ENCODE peak calls at places on chromosomes 2 and 18, in ten cellular contexts. One of them, this sample, is unnamed.

GRCh38 chr2:62306751-62307468 is 111.0 kb downstream of the B3GNT2 start:
- DNase-seq in HFF-Myc: no peak
- DNase-seq in uterus: no peak
- DNase-seq in left kidney: peak; percentile 65
- DNase-seq in HepG2: no peak
- DNase-seq in neuronal stem cell: no peak
- DNase-seq in HT-29: peak; percentile 86
- DNase-seq in GM13977: no peak
- DNase-seq in RPMI7951: peak; percentile 46
- DNase-seq in NCI-H82: peak; percentile 92
- DNase-seq in this sample: peak; percentile 56

GRCh38 chr2:108565778-108566375 is 31.6 kb downstream of the LIMS1 start:
- DNase-seq in HFF-Myc: no peak
- DNase-seq in uterus: no peak
- DNase-seq in left kidney: no peak
- DNase-seq in HepG2: no peak
- DNase-seq in neuronal stem cell: no peak
- DNase-seq in HT-29: no peak
- DNase-seq in GM13977: no peak
- DNase-seq in RPMI7951: no peak
- DNase-seq in NCI-H82: peak; percentile 76
- DNase-seq in this sample: no peak

GRCh38 chr2:37877457-37878315 is 47.4 kb upstream of the RMDN2 start:
- DNase-seq in HFF-Myc: peak; percentile 47
- DNase-seq in uterus: no peak
- DNase-seq in left kidney: peak; percentile 86
- DNase-seq in HepG2: peak; percentile 62
- DNase-seq in neuronal stem cell: peak; percentile 65
- DNase-seq in HT-29: peak; percentile 77
- DNase-seq in GM13977: peak; percentile 39
- DNase-seq in RPMI7951: peak; percentile 67
- DNase-seq in NCI-H82: peak; percentile 86
- DNase-seq in this sample: peak; percentile 71

GRCh38 chr2:239167766-239168444 is 232.9 kb downstream of the HDAC4 start:
- DNase-seq in HFF-Myc: no peak
- DNase-seq in uterus: no peak
- DNase-seq in left kidney: no peak
- DNase-seq in HepG2: no peak
- DNase-seq in neuronal stem cell: no peak
- DNase-seq in HT-29: no peak
- DNase-seq in GM13977: no peak
- DNase-seq in RPMI7951: no peak
- DNase-seq in NCI-H82: no peak
- DNase-seq in this sample: no peak

GRCh38 chr2:225599856-225600255 is 200.3 kb downstream of the NYAP2 start:
- DNase-seq in HFF-Myc: no peak
- DNase-seq in uterus: no peak
- DNase-seq in left kidney: no peak
- DNase-seq in HepG2: no peak
- DNase-seq in neuronal stem cell: no peak
- DNase-seq in HT-29: no peak
- DNase-seq in GM13977: no peak
- DNase-seq in RPMI7951: no peak
- DNase-seq in NCI-H82: no peak
- DNase-seq in this sample: no peak

GRCh38 chr2:206084870-206085741 is 868 bp downstream of the INO80D start:
- DNase-seq in HFF-Myc: no peak
- DNase-seq in uterus: peak; percentile 54
- DNase-seq in left kidney: peak; percentile 60
- DNase-seq in HepG2: no peak
- DNase-seq in neuronal stem cell: peak; percentile 33
- DNase-seq in HT-29: peak; percentile 16
- DNase-seq in GM13977: peak; percentile 45
- DNase-seq in RPMI7951: peak; percentile 31
- DNase-seq in NCI-H82: peak; percentile 55
- DNase-seq in this sample: peak; percentile 37

GRCh38 chr2:45904931-45905642 is 253.6 kb downstream of the PRKCE start:
- DNase-seq in HFF-Myc: no peak
- DNase-seq in uterus: no peak
- DNase-seq in left kidney: peak; percentile 38
- DNase-seq in HepG2: no peak
- DNase-seq in neuronal stem cell: no peak
- DNase-seq in HT-29: no peak
- DNase-seq in GM13977: no peak
- DNase-seq in RPMI7951: no peak
- DNase-seq in NCI-H82: peak; percentile 89
- DNase-seq in this sample: no peak

GRCh38 chr2:219684721-219685689 is 57.6 kb downstream of the SLC4A3 start:
- DNase-seq in HFF-Myc: no peak
- DNase-seq in uterus: peak; percentile 72
- DNase-seq in left kidney: peak; percentile 77
- DNase-seq in HepG2: peak; percentile 61
- DNase-seq in neuronal stem cell: no peak
- DNase-seq in HT-29: peak; percentile 86
- DNase-seq in GM13977: peak; percentile 70
- DNase-seq in RPMI7951: peak; percentile 77
- DNase-seq in NCI-H82: no peak
- DNase-seq in this sample: peak; percentile 78

GRCh38 chr18:37570336-37570930 is 4.8 kb upstream of the CELF4 start:
- DNase-seq in HFF-Myc: no peak
- DNase-seq in uterus: no peak
- DNase-seq in left kidney: no peak
- DNase-seq in HepG2: no peak
- DNase-seq in neuronal stem cell: no peak
- DNase-seq in HT-29: no peak
- DNase-seq in GM13977: no peak
- DNase-seq in RPMI7951: no peak
- DNase-seq in NCI-H82: peak; percentile 22
- DNase-seq in this sample: no peak

GRCh38 chr2:239459581-239459980 is 58.8 kb upstream of the HDAC4 start:
- DNase-seq in HFF-Myc: no peak
- DNase-seq in uterus: no peak
- DNase-seq in left kidney: peak; percentile 58
- DNase-seq in HepG2: no peak
- DNase-seq in neuronal stem cell: no peak
- DNase-seq in HT-29: no peak
- DNase-seq in GM13977: no peak
- DNase-seq in RPMI7951: no peak
- DNase-seq in NCI-H82: peak; percentile 24
- DNase-seq in this sample: no peak

GRCh38 chr2:174535757-174536703 is 49.2 kb upstream of the GPR155 start:
- DNase-seq in HFF-Myc: no peak
- DNase-seq in uterus: no peak
- DNase-seq in left kidney: peak; percentile 32
- DNase-seq in HepG2: no peak
- DNase-seq in neuronal stem cell: no peak
- DNase-seq in HT-29: no peak
- DNase-seq in GM13977: no peak
- DNase-seq in RPMI7951: peak; percentile 9
- DNase-seq in NCI-H82: peak; percentile 50
- DNase-seq in this sample: no peak

GRCh38 chr18:64407606-64408005 is 258.7 kb upstream of the LINC00305 start:
- DNase-seq in HFF-Myc: no peak
- DNase-seq in uterus: no peak
- DNase-seq in left kidney: no peak
- DNase-seq in HepG2: no peak
- DNase-seq in neuronal stem cell: no peak
- DNase-seq in HT-29: no peak
- DNase-seq in GM13977: no peak
- DNase-seq in RPMI7951: no peak
- DNase-seq in NCI-H82: no peak
- DNase-seq in this sample: no peak

GRCh38 chr2:39401319-39401718 is 35.8 kb downstream of the MAP4K3 start:
- DNase-seq in HFF-Myc: no peak
- DNase-seq in uterus: no peak
- DNase-seq in left kidney: no peak
- DNase-seq in HepG2: no peak
- DNase-seq in neuronal stem cell: no peak
- DNase-seq in HT-29: no peak
- DNase-seq in GM13977: no peak
- DNase-seq in RPMI7951: no peak
- DNase-seq in NCI-H82: no peak
- DNase-seq in this sample: no peak

GRCh38 chr18:24114924-24115549 is 23.8 kb upstream of the CABYR start:
- DNase-seq in HFF-Myc: no peak
- DNase-seq in uterus: no peak
- DNase-seq in left kidney: no peak
- DNase-seq in HepG2: peak; percentile 73
- DNase-seq in neuronal stem cell: no peak
- DNase-seq in HT-29: no peak
- DNase-seq in GM13977: no peak
- DNase-seq in RPMI7951: no peak
- DNase-seq in NCI-H82: no peak
- DNase-seq in this sample: no peak

GRCh38 chr2:72722492-72723090 is 103.2 kb downstream of the EXOC6B start:
- DNase-seq in HFF-Myc: no peak
- DNase-seq in uterus: no peak
- DNase-seq in left kidney: no peak
- DNase-seq in HepG2: peak; percentile 53
- DNase-seq in neuronal stem cell: no peak
- DNase-seq in HT-29: no peak
- DNase-seq in GM13977: no peak
- DNase-seq in RPMI7951: peak; percentile 46
- DNase-seq in NCI-H82: no peak
- DNase-seq in this sample: no peak

GRCh38 chr2:240557808-240558207 is at the start of gene ANKMY1:
- DNase-seq in HFF-Myc: no peak
- DNase-seq in uterus: peak; percentile 53
- DNase-seq in left kidney: peak; percentile 93
- DNase-seq in HepG2: no peak
- DNase-seq in neuronal stem cell: peak; percentile 78
- DNase-seq in HT-29: no peak
- DNase-seq in GM13977: peak; percentile 90
- DNase-seq in RPMI7951: peak; percentile 39
- DNase-seq in NCI-H82: no peak
- DNase-seq in this sample: peak; percentile 69

GRCh38 chr2:11677146-11678055 is 7.4 kb upstream of the NTSR2 start:
- DNase-seq in HFF-Myc: no peak
- DNase-seq in uterus: peak; percentile 10
- DNase-seq in left kidney: peak; percentile 65
- DNase-seq in HepG2: no peak
- DNase-seq in neuronal stem cell: no peak
- DNase-seq in HT-29: no peak
- DNase-seq in GM13977: no peak
- DNase-seq in RPMI7951: no peak
- DNase-seq in NCI-H82: no peak
- DNase-seq in this sample: no peak

GRCh38 chr2:56729212-56729611 is 545.4 kb downstream of the CCDC85A start:
- DNase-seq in HFF-Myc: no peak
- DNase-seq in uterus: no peak
- DNase-seq in left kidney: no peak
- DNase-seq in HepG2: no peak
- DNase-seq in neuronal stem cell: no peak
- DNase-seq in HT-29: no peak
- DNase-seq in GM13977: no peak
- DNase-seq in RPMI7951: peak; percentile 13
- DNase-seq in NCI-H82: no peak
- DNase-seq in this sample: no peak

GRCh38 chr2:71831208-71831577 is 316.5 kb downstream of the CYP26B1 start:
- DNase-seq in HFF-Myc: no peak
- DNase-seq in uterus: no peak
- DNase-seq in left kidney: peak; percentile 15
- DNase-seq in HepG2: no peak
- DNase-seq in neuronal stem cell: no peak
- DNase-seq in HT-29: no peak
- DNase-seq in GM13977: no peak
- DNase-seq in RPMI7951: peak; percentile 97
- DNase-seq in NCI-H82: no peak
- DNase-seq in this sample: no peak

GRCh38 chr2:46369783-46370182 is 72.6 kb downstream of the EPAS1 start:
- DNase-seq in HFF-Myc: no peak
- DNase-seq in uterus: no peak
- DNase-seq in left kidney: no peak
- DNase-seq in HepG2: no peak
- DNase-seq in neuronal stem cell: no peak
- DNase-seq in HT-29: no peak
- DNase-seq in GM13977: no peak
- DNase-seq in RPMI7951: no peak
- DNase-seq in NCI-H82: no peak
- DNase-seq in this sample: peak; percentile 55

GRCh38 chr18:58202406-58202730 is 158.3 kb downstream of the NEDD4L start:
- DNase-seq in HFF-Myc: no peak
- DNase-seq in uterus: no peak
- DNase-seq in left kidney: peak; percentile 40
- DNase-seq in HepG2: no peak
- DNase-seq in neuronal stem cell: no peak
- DNase-seq in HT-29: peak; percentile 56
- DNase-seq in GM13977: no peak
- DNase-seq in RPMI7951: peak; percentile 81
- DNase-seq in NCI-H82: no peak
- DNase-seq in this sample: peak; percentile 43

GRCh38 chr2:231378028-231378722 is 17.3 kb upstream of the B3GNT7 start:
- DNase-seq in HFF-Myc: no peak
- DNase-seq in uterus: no peak
- DNase-seq in left kidney: peak; percentile 38
- DNase-seq in HepG2: peak; percentile 67
- DNase-seq in neuronal stem cell: no peak
- DNase-seq in HT-29: peak; percentile 80
- DNase-seq in GM13977: no peak
- DNase-seq in RPMI7951: no peak
- DNase-seq in NCI-H82: no peak
- DNase-seq in this sample: peak; percentile 90

GRCh38 chr2:50535971-50536759 is 495.8 kb downstream of the NRXN1 start:
- DNase-seq in HFF-Myc: no peak
- DNase-seq in uterus: no peak
- DNase-seq in left kidney: peak; percentile 71
- DNase-seq in HepG2: peak; percentile 6
- DNase-seq in neuronal stem cell: peak; percentile 33
- DNase-seq in HT-29: peak; percentile 23
- DNase-seq in GM13977: peak; percentile 1
- DNase-seq in RPMI7951: peak; percentile 1
- DNase-seq in NCI-H82: peak; percentile 84
- DNase-seq in this sample: peak; percentile 40

GRCh38 chr2:15445891-15446562 is 115.1 kb downstream of the NBAS start:
- DNase-seq in HFF-Myc: no peak
- DNase-seq in uterus: no peak
- DNase-seq in left kidney: no peak
- DNase-seq in HepG2: no peak
- DNase-seq in neuronal stem cell: no peak
- DNase-seq in HT-29: no peak
- DNase-seq in GM13977: no peak
- DNase-seq in RPMI7951: no peak
- DNase-seq in NCI-H82: no peak
- DNase-seq in this sample: no peak

GRCh38 chr2:9002313-9002636 is 1.2 kb downstream of the MBOAT2 start:
- DNase-seq in HFF-Myc: no peak
- DNase-seq in uterus: no peak
- DNase-seq in left kidney: no peak
- DNase-seq in HepG2: no peak
- DNase-seq in neuronal stem cell: no peak
- DNase-seq in HT-29: no peak
- DNase-seq in GM13977: no peak
- DNase-seq in RPMI7951: no peak
- DNase-seq in NCI-H82: no peak
- DNase-seq in this sample: no peak

GRCh38 chr18:60826346-60826745 is 453.8 kb upstream of the MC4R start:
- DNase-seq in HFF-Myc: no peak
- DNase-seq in uterus: no peak
- DNase-seq in left kidney: no peak
- DNase-seq in HepG2: peak; percentile 1
- DNase-seq in neuronal stem cell: no peak
- DNase-seq in HT-29: no peak
- DNase-seq in GM13977: no peak
- DNase-seq in RPMI7951: no peak
- DNase-seq in NCI-H82: peak; percentile 50
- DNase-seq in this sample: no peak

GRCh38 chr18:64513401-64513800 is 364.5 kb upstream of the LINC00305 start:
- DNase-seq in HFF-Myc: no peak
- DNase-seq in uterus: no peak
- DNase-seq in left kidney: no peak
- DNase-seq in HepG2: no peak
- DNase-seq in neuronal stem cell: no peak
- DNase-seq in HT-29: no peak
- DNase-seq in GM13977: no peak
- DNase-seq in RPMI7951: no peak
- DNase-seq in NCI-H82: no peak
- DNase-seq in this sample: no peak

GRCh38 chr2:12080360-12080759 is 333.9 kb downstream of the LPIN1 start:
- DNase-seq in HFF-Myc: no peak
- DNase-seq in uterus: no peak
- DNase-seq in left kidney: no peak
- DNase-seq in HepG2: no peak
- DNase-seq in neuronal stem cell: no peak
- DNase-seq in HT-29: no peak
- DNase-seq in GM13977: no peak
- DNase-seq in RPMI7951: no peak
- DNase-seq in NCI-H82: peak; percentile 41
- DNase-seq in this sample: no peak